ENCODE peak calls at places on chromosomes 13 and 19, in nine cellular contexts. One of them, this sample, is unnamed.

GRCh38 chr13:79709526-79709925 is 228.6 kb downstream of the NDFIP2 start:
- DNase-seq in CD8-positive, alpha-beta T cell: no peak
- DNase-seq in ELF-1: no peak
- DNase-seq in memory B cell: no peak
- DNase-seq in Kasumi-1: no peak
- DNase-seq in fibroblast of pulmonary artery: no peak
- DNase-seq in brain microvascular endothelial cell: no peak
- DNase-seq in T-helper 2 cell: no peak
- DNase-seq in neuronal stem cell: no peak
- DNase-seq in this sample: no peak

GRCh38 chr19:44942067-44942571 is at the start of gene APOC4:
- DNase-seq in CD8-positive, alpha-beta T cell: no peak
- DNase-seq in ELF-1: no peak
- DNase-seq in memory B cell: no peak
- DNase-seq in Kasumi-1: no peak
- DNase-seq in fibroblast of pulmonary artery: no peak
- DNase-seq in brain microvascular endothelial cell: no peak
- DNase-seq in T-helper 2 cell: no peak
- DNase-seq in neuronal stem cell: no peak
- DNase-seq in this sample: no peak

GRCh38 chr19:52138614-52139290 is 986 bp downstream of the ZNF616 start:
- DNase-seq in CD8-positive, alpha-beta T cell: no peak
- DNase-seq in ELF-1: peak
- DNase-seq in memory B cell: no peak
- DNase-seq in Kasumi-1: peak
- DNase-seq in fibroblast of pulmonary artery: peak
- DNase-seq in brain microvascular endothelial cell: peak
- DNase-seq in T-helper 2 cell: no peak
- DNase-seq in neuronal stem cell: no peak
- DNase-seq in this sample: peak

GRCh38 chr13:110168999-110169933 is 137.7 kb downstream of the COL4A1 start:
- DNase-seq in CD8-positive, alpha-beta T cell: no peak
- DNase-seq in ELF-1: no peak
- DNase-seq in memory B cell: no peak
- DNase-seq in Kasumi-1: no peak
- DNase-seq in fibroblast of pulmonary artery: peak
- DNase-seq in brain microvascular endothelial cell: no peak
- DNase-seq in T-helper 2 cell: no peak
- DNase-seq in neuronal stem cell: no peak
- DNase-seq in this sample: no peak

GRCh38 chr19:49324801-49325491 is at the start of gene SLC6A16:
- DNase-seq in CD8-positive, alpha-beta T cell: no peak
- DNase-seq in ELF-1: no peak
- DNase-seq in memory B cell: no peak
- DNase-seq in Kasumi-1: no peak
- DNase-seq in fibroblast of pulmonary artery: no peak
- DNase-seq in brain microvascular endothelial cell: no peak
- DNase-seq in T-helper 2 cell: no peak
- DNase-seq in neuronal stem cell: no peak
- DNase-seq in this sample: no peak

GRCh38 chr19:48544856-48545750 is 6.9 kb upstream of the SULT2B1 start:
- DNase-seq in CD8-positive, alpha-beta T cell: no peak
- DNase-seq in ELF-1: no peak
- DNase-seq in memory B cell: no peak
- DNase-seq in Kasumi-1: no peak
- DNase-seq in fibroblast of pulmonary artery: no peak
- DNase-seq in brain microvascular endothelial cell: no peak
- DNase-seq in T-helper 2 cell: no peak
- DNase-seq in neuronal stem cell: no peak
- DNase-seq in this sample: no peak

GRCh38 chr13:113623491-113624234 is 34.3 kb downstream of the ATP4B start:
- DNase-seq in CD8-positive, alpha-beta T cell: no peak
- DNase-seq in ELF-1: no peak
- DNase-seq in memory B cell: no peak
- DNase-seq in Kasumi-1: no peak
- DNase-seq in fibroblast of pulmonary artery: peak
- DNase-seq in brain microvascular endothelial cell: no peak
- DNase-seq in T-helper 2 cell: no peak
- DNase-seq in neuronal stem cell: no peak
- DNase-seq in this sample: no peak

GRCh38 chr13:79631260-79631659 is 150.3 kb downstream of the NDFIP2 start:
- DNase-seq in CD8-positive, alpha-beta T cell: no peak
- DNase-seq in ELF-1: peak
- DNase-seq in memory B cell: no peak
- DNase-seq in Kasumi-1: peak
- DNase-seq in fibroblast of pulmonary artery: peak
- DNase-seq in brain microvascular endothelial cell: peak
- DNase-seq in T-helper 2 cell: no peak
- DNase-seq in neuronal stem cell: no peak
- DNase-seq in this sample: no peak

GRCh38 chr13:47632311-47632710 is 368.8 kb downstream of the SUCLA2 start:
- DNase-seq in CD8-positive, alpha-beta T cell: no peak
- DNase-seq in ELF-1: peak
- DNase-seq in memory B cell: no peak
- DNase-seq in Kasumi-1: no peak
- DNase-seq in fibroblast of pulmonary artery: no peak
- DNase-seq in brain microvascular endothelial cell: no peak
- DNase-seq in T-helper 2 cell: no peak
- DNase-seq in neuronal stem cell: no peak
- DNase-seq in this sample: no peak